ENCODE peak calls at places on chromosomes 12 and 14, in nine cellular contexts. C is retinal pigment epithelial cell, E is cardiac muscle cell, P is fibroblast of lung, M is AG10803, L is breast epithelium, O is astrocyte of the cerebellum, Z is OCI-LY7, J is fibroblast of the aortic adventitia. K is an unnamed sample.

GRCh38 chr12:20309504-20310148 is 58.7 kb upstream of the PDE3A start:
- DNase-seq in M (no peak), E (no peak), Z (no peak), O (no peak), L (no peak), P (no peak), J (peak), C (no peak), K (no peak)

GRCh38 chr12:26921886-26922285 is 15.9 kb downstream of the INTS13 start:
- DNase-seq in M (no peak), L (no peak), J (no peak), P (no peak), O (no peak), C (no peak), E (no peak), Z (no peak), K (no peak)

GRCh38 chr12:104309446-104309993 is 6.0 kb downstream of the EID3 start:
- DNase-seq in C (no peak), J (no peak), O (no peak), L (no peak), P (no peak), Z (no peak), M (no peak), E (no peak), K (no peak)

GRCh38 chr12:77049767-77050353 is 15.5 kb downstream of the E2F7 start:
- DNase-seq in M (peak), E (peak), L (no peak), J (peak), P (peak), Z (peak), O (peak), C (no peak), K (peak)

GRCh38 chr14:22471545-22472121 is 117.4 kb downstream of the DAD1 start:
- DNase-seq in Z (peak), O (no peak), J (no peak), M (no peak), L (no peak), E (peak), P (peak), C (no peak), K (peak)

GRCh38 chr12:89731614-89732013 is 23.0 kb upstream of the ATP2B1 start:
- DNase-seq in L (no peak), J (peak), E (no peak), Z (no peak), O (no peak), M (peak), P (peak), C (peak), K (no peak)

GRCh38 chr12:14756331-14757143 is 46.7 kb downstream of the WBP11 start:
- DNase-seq in J (no peak), C (no peak), E (peak), M (no peak), O (no peak), P (no peak), L (no peak), Z (no peak), K (peak)

GRCh38 chr12:116880817-116881324 is 370 bp downstream of the HRK start:
- DNase-seq in C (no peak), J (peak), E (peak), O (no peak), M (peak), P (peak), L (no peak), Z (peak), K (peak)

GRCh38 chr12:112822056-112822455 is 30.5 kb downstream of the RPH3A start:
- DNase-seq in Z (no peak), C (no peak), P (no peak), O (no peak), M (no peak), L (no peak), E (peak), J (no peak), K (peak)

GRCh38 chr12:6461401-6462233 is 8.9 kb downstream of the VAMP1 start:
- DNase-seq in C (no peak), J (no peak), L (peak), E (no peak), Z (peak), P (no peak), M (no peak), O (no peak), K (no peak)
- H3K4me3 ChIP-seq in C (no peak), J (no peak), L (no peak), E (no peak), Z (peak), P (no peak), M (no peak), O (no peak), K (no peak)

GRCh38 chr14:61560323-61560722 is 135.0 kb upstream of the HIF1A start:
- DNase-seq in Z (no peak), C (no peak), L (no peak), O (no peak), E (peak), M (no peak), P (no peak), J (peak), K (no peak)
- H3K4me3 ChIP-seq in Z (no peak), C (no peak), L (no peak), O (no peak), E (no peak), M (no peak), P (no peak), J (no peak), K (no peak)

DNA sequence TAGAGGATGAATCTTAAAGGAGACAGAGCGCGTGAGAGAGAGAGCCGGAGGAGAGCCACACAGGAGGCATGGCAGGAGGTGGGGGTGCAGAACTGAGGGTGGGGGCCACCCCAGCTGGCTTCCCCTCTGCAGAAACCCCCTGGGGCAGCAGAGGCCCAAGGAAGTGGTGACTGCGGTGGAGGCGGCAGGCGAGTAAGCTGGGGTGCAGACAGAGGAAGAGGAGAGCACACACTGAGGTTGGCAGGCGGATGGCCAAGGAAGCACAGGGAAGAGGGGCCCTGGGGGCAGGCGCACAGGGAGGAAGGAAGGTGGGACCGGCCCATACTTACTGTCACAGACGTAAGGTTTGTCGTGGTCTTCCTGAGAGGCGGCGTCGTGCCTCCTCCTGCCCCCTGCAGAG is 179.8 kb downstream of the DPF3 start:
- DNase-seq in O (no peak), L (no peak), Z (no peak), M (no peak), P (no peak), J (no peak), E (no peak), C (no peak), K (no peak)
- H3K4me3 ChIP-seq in O (no peak), L (no peak), Z (no peak), M (no peak), P (no peak), J (no peak), E (no peak), C (no peak), K (no peak)

DNA sequence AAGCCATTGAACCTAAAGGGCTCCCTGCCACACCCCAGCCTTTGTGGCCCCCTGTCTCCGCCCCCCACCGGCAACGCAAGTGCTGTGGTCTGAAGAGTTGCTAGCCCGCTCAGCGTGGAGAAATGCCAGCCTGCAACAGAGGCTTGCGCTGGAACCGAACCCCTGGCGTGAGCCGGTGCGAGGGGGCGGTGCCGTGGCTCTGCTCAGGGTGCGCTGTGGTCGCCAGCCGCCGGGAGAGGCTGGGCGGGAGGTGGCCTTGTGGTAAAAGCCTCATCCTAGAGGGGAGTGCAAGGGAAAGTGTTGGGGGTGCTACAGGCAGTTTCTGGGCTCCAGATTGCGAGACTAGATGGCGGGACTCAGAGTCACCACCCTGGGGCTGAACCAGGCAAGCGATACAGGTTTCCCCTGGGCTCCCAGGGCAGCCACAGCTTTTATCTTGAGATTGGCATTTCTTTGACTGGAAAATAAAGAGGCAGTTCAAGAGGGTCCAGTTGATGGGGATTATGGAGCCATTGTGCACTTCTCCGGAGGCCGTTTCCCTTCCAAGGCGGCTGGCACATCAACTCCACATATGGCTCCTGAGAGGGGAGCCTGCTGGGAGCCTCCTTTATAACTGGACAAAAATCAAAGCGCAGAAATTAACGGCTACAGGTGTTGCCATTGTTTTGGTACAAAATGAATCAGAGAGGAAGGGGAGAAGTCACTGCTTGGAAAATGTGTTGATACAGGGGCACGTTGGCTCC is 2.3 kb downstream of the PLXNC1 start:
- DNase-seq in M (no peak), C (no peak), Z (no peak), E (peak), O (no peak), P (no peak), L (no peak), J (no peak), K (peak)
- H3K4me3 ChIP-seq in M (peak), C (no peak), Z (peak), E (peak), O (no peak), P (peak), L (peak), J (peak), K (peak)

GRCh38 chr12:70627677-70628076 is 9.6 kb downstream of the PTPRB start:
- DNase-seq in P (no peak), E (no peak), J (no peak), Z (no peak), M (no peak), O (no peak), C (no peak), L (no peak), K (no peak)

GRCh38 chr12:70626180-70626579 is 11.0 kb downstream of the PTPRB start:
- DNase-seq in J (no peak), O (no peak), M (no peak), C (no peak), E (no peak), Z (no peak), L (no peak), P (no peak), K (no peak)

DNA sequence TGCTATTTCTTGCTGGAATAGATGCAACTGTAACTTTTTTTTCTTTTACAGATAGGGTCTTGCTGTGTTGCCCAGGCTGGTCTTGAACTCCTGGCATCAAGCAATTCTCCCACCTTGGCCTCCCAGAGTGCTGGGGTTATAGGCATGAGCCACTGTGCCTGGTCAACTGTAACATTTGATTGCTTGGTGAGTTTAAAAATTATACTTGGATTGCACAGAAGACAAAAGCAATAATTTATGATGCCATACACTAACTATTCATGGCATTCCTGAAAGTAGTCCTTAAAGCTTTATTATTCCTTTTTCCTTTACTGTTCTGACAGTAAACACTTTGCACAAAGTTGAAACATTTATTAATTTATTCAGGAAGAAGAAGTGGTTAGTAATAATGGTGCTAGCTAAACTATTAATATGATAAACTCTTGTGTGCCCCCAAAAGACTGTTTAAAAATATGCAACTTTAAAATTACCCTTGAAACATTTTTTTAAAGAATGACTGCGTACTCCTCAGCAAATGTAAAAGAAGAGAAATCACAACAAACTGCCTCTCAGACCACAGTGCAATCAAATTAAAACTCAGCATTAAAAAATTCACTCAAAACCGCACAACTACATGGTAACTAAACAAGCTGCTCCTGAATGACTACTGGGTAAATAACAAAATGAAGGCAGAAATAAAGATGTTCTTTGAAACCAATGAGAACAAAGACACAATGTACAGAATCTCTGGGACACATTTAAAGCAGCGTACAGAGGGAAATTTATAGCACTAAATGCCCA is 8.3 kb downstream of the PTPRB start:
- DNase-seq in M (no peak), L (no peak), E (no peak), Z (no peak), P (peak), J (no peak), C (no peak), O (no peak), K (no peak)
- H3K4me3 ChIP-seq in M (no peak), L (no peak), E (no peak), Z (no peak), P (no peak), J (no peak), C (no peak), O (no peak), K (no peak)

GRCh38 chr14:94310248-94310647 is 12.9 kb downstream of the SERPINA6 start:
- DNase-seq in C (no peak), E (no peak), O (no peak), L (no peak), M (no peak), Z (no peak), J (no peak), P (no peak), K (no peak)
- H3K4me3 ChIP-seq in C (no peak), E (no peak), O (no peak), L (no peak), M (no peak), Z (no peak), J (no peak), P (no peak), K (no peak)